ENCODE peak calls at places on chromosomes 11 and 22, in four cellular contexts. H, K, R and A are unnamed samples.

GRCh38 chr11:45678962-45679361 is 13.5 kb upstream of the CHST1 start:
- DNase-seq in H (no peak), K (no peak), R (no peak), A (no peak)

GRCh38 chr11:13114566-13115465 is 105.7 kb downstream of the RASSF10 start:
- DNase-seq in H (no peak), K (no peak), R (peak), A (peak)

GRCh38 chr11:44430140-44430539 is 120.2 kb upstream of the ALX4 start:
- DNase-seq in H (no peak), K (no peak), R (no peak), A (no peak)

GRCh38 chr11:45805305-45806071 is 539 bp downstream of the SLC35C1 start:
- DNase-seq in H (peak), K (peak), R (peak), A (peak)

GRCh38 chr11:96055706-96056387 is 131.9 kb upstream of the MTMR2 start:
- DNase-seq in H (peak), K (no peak), R (no peak), A (no peak)

GRCh38 chr11:94838027-94838610 is 70.0 kb downstream of the AMOTL1 start:
- DNase-seq in H (no peak), K (no peak), R (no peak), A (no peak)

GRCh38 chr22:45769569-45770210 is 98.1 kb downstream of the ATXN10 start:
- DNase-seq in H (peak), K (no peak), R (no peak), A (peak)

GRCh38 chr11:62627718-62628117 is 5.9 kb upstream of the B3GAT3 start:
- DNase-seq in H (no peak), K (no peak), R (no peak), A (no peak)

GRCh38 chr11:86205415-86206268 is 38.9 kb upstream of the EED start:
- DNase-seq in H (no peak), K (no peak), R (no peak), A (no peak)
- TF ChIP-seq CTCF in H (no peak), K (no peak), R (no peak), A (no peak)

DNA sequence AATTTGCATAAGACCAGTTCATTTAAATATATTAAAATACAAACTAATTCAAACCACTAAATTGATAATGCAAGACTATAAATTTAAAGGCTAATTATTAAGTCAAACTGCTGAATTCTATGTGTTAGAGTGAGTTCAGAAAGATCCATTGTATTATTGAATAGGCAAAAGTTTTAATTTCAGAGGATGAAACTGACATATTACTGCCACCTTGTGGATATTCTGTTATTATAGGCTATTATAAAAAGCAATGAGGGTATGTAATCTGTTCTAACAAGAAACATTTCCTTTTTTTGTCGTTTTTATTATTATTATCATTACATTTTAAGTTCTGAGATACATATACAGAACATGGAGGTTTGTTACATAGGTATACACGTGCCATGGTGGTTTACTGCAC is 20.9 kb upstream of the NAALAD2 start:
- DNase-seq in H (peak), K (no peak), R (no peak), A (no peak)
- TF ChIP-seq CTCF in H (no peak), K (peak), R (no peak), A (no peak)

DNA sequence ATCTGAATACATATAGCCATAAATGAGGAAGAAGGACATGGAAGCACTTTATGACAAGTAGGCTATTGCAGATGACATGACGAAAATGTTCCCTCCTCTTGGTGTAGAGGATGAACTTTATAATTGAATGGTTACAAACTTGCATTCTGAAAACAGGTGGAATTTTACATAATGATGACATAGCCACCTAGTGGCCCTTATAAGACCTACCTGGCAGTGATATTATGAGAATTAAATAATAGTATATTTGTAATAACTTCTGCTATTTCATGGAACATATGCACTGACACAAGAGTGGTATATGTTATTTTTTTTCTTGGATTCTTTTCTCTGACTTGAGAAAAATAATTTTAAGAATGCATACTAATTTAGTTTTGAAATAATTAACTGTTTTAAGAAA is 22.9 kb downstream of the TRIM22 start:
- DNase-seq in H (peak), K (no peak), R (no peak), A (peak)
- TF ChIP-seq CTCF in H (peak), K (peak), R (no peak), A (peak)

GRCh38 chr11:132099692-132100091 is 729.3 kb downstream of the NTM start:
- DNase-seq in H (no peak), K (no peak), R (peak), A (peak)
- TF ChIP-seq CTCF in H (no peak), K (peak), R (peak), A (peak)

GRCh38 chr11:134261626-134262488 is 8.5 kb downstream of the ACAD8 start:
- DNase-seq in H (peak), K (no peak), R (peak), A (peak)
- TF ChIP-seq CTCF in H (peak), K (peak), R (peak), A (peak)

DNA sequence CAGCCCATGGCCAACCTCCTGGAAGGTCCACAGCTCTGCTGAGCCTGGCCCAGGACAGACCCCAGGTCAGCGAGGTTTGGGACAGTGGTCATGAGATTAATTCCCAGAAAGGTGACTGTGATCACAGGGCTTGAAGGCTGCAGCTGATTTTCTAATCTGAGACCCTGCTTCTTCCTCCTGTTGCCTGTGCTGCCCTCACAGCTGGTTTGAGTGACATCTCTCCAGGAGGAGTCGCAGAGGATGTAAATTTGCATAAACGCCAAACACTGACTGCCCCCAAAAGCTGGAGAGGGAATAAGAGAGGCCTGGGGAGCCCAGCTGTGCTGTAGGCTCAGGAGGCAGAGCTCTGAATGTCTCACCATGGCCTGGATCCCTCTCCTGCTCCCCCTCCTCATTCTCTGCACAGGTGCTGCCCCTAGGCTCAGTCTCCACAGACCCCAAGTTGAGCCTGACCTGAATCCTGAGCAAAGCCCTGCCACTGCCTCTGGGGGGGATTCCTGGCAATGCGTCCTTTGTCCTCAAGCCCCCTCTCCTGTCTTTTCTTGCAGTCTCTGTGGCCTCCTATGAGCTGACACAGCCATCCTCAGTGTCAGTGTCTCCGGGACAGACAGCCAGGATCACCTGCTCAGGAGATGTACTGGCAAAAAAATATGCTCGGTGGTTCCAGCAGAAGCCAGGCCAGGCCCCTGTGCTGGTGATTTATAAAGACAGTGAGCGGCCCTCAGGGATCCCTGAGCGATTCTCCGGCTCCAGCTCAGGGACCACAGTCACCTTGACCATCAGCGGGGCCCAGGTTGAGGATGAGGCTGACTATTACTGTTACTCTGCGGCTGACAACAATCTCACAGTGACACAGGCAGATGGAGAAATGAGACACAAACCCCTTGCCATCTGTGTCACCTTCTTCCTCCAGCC is 23.8 kb downstream of the GGTLC2 start:
- DNase-seq in H (no peak), K (no peak), R (no peak), A (peak)
- TF ChIP-seq CTCF in H (no peak), K (no peak), R (no peak), A (no peak)

DNA sequence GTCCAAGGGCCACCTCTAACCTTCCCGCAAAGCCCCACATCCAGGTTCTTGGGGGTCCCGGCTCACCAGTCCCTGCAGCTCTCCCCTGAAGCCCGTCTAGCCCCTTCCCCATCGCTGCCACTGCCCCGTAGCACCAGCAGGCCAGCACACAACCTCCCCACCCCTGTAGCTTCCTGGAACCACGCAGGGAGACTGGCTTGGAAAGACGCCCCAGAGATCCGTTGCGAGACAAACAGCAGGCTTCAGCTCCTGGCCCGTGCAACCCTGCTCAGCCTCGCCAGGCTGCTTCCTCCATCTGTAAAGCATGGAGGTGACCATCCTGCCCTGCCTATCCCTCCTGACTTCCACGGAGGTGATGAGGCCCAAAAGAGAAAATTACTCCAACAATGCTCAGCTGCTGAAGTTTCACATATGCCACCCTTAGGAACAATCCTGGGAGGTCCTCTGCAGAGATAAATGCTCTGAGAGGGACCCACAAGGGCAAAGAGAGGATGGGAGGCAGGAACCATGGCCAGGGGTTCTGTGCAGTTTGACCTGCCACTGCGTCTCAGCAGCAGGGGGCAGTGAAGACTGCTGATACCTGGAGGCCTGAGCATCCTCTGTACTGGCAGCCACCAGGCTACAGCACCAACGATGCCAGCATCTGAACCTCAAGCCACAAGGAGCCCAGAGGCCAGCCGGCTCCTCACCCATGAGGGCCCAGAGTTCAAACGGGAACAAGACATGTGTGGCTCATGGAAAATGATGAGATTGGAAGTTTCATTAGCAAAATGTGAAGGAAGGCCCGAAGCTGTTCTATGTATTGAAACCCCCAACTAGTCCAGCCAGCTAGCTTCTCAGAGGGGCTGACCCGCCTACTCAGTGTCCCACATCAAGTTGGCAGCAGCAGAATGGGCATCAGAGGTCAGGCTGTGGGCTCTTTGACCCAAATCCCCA is 16.1 kb downstream of the DGCR2 start:
- DNase-seq in H (no peak), K (no peak), R (peak), A (peak)
- TF ChIP-seq CTCF in H (no peak), K (peak), R (no peak), A (peak)

DNA sequence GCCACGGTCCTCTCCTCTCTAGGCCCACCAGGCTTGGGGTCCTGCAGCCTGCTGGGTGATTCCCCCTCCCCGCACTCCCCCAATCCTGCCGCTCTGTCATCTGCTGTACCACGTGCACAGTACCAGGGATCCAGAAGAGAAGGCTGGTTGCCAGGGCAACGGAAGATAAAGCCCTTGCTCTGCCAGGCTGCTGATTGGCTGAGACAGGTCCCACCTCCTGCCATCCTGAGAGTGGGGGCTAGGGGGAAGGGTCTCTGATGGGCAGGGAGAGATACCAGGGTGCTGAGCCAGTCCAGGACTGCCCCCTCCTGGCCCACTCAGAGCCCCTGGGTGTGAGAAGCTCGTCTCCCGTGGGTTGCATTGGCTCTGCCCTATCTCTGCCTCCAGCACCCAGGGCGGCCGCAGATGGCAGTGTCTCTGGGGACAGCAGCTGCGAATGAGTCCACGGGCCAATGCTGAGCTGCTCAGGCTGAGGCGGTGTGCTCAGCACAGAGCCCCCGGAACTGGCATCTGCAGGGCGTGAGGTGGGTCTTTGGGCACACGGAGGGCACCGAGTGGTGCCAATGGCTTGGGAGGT is at the start of gene SMIM45:
- DNase-seq in H (no peak), K (no peak), R (peak), A (no peak)
- TF ChIP-seq CTCF in H (no peak), K (no peak), R (no peak), A (no peak)

DNA sequence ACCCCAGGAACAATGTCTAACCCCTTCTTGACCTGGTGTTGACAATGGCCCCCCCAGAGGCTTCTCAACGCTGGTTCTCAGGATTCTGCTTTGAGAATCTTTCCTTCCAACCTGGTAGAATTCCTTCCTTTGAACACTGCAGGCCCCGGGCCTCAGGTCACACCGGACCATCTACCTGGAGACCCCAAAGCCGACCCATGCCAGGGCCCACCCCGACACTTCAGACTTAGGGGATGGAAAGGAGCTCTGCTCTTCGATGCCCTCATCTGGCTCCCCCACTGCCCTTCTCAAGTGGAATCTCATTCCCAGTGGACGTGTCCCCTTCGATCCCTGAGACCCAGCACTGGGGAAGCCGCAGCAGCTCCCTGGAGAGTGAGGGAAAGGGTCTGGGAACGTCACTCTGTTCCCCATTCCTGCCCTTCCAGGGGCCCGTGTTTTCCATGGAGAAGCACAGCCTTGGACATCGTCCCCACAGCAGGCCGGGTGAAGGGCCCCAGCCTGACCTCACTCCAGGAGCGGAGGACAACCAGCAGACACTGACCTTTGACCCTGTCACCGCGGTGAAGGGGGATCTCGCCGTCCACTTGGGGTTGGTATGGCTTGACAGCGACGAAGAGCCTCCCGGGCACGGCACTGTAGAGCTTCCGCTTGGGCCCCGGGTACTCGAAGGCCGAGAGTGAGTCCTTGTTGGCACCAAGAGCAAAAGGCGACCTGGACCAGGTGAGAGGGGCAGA is 408.3 kb downstream of the CTTN start:
- DNase-seq in H (no peak), K (peak), R (no peak), A (no peak)
- TF ChIP-seq CTCF in H (no peak), K (no peak), R (no peak), A (no peak)

DNA sequence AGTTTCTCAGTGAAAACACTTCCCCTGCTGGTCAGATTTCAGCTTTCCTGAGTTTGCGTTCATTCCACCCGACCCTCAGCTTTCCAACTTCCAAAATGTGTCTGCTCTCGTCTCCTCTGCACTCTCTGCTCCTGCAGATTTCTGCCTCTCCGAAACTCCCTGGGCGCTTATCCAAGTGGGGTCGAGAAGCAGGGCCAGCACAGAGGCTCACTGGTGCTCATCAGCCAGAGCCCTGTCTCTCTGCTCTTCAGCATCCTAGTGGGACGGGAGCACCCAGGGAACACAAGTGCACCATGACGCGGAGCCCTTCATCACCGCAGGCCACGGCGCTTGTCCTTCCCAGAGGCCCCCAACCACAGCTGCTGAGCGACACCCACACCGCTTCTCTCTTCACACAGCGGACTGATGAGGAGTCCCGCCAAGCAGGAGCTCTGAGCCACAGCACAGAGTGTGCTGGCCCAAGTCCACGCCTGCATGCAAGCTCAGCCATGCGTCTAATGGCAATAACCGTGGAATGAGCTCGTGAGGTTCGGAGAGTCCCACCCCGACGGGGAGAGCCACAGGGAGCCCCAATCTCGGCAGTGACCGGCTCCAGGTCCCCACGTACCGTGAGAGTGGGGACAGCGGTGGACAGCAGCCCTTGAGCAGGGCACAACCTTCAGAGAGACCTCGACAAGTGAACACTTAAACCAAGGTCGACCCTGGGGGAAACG is 27.9 kb upstream of the MOB2 start:
- DNase-seq in H (peak), K (peak), R (no peak), A (no peak)
- TF ChIP-seq CTCF in H (no peak), K (no peak), R (no peak), A (no peak)